ENCODE peak calls at places on chromosome 1, in nine cellular contexts. One of them, this sample, is unnamed.

GRCh38 chr1:95440511-95440910 is 206.5 kb downstream of the RWDD3 start:
- DNase-seq in adrenal gland: no peak
- DNase-seq in lower lobe of right lung: no peak
- DNase-seq in left ventricle myocardium inferior: no peak
- DNase-seq in body of pancreas: no peak
- DNase-seq in A673: no peak
- DNase-seq in fibroblast of lung: no peak
- DNase-seq in IMR-90: no peak
- DNase-seq in tibial artery: no peak
- DNase-seq in this sample: no peak

GRCh38 chr1:50983403-50983802 is 13.4 kb downstream of the CDKN2C start:
- DNase-seq in adrenal gland: no peak
- DNase-seq in lower lobe of right lung: no peak
- DNase-seq in left ventricle myocardium inferior: no peak
- DNase-seq in body of pancreas: no peak
- DNase-seq in A673: no peak
- DNase-seq in fibroblast of lung: no peak
- DNase-seq in IMR-90: no peak
- DNase-seq in tibial artery: no peak
- DNase-seq in this sample: no peak

GRCh38 chr1:91283421-91283726 is 121.3 kb downstream of the HFM1 start:
- DNase-seq in adrenal gland: no peak
- DNase-seq in lower lobe of right lung: no peak
- DNase-seq in left ventricle myocardium inferior: no peak
- DNase-seq in body of pancreas: no peak
- DNase-seq in A673: no peak
- DNase-seq in fibroblast of lung: no peak
- DNase-seq in IMR-90: no peak
- DNase-seq in tibial artery: no peak
- DNase-seq in this sample: no peak

GRCh38 chr1:211474426-211474825 is 17.5 kb downstream of the RD3 start:
- DNase-seq in adrenal gland: no peak
- DNase-seq in lower lobe of right lung: no peak
- DNase-seq in left ventricle myocardium inferior: no peak
- DNase-seq in body of pancreas: peak; percentile 52
- DNase-seq in A673: no peak
- DNase-seq in fibroblast of lung: peak; percentile 32
- DNase-seq in IMR-90: no peak
- DNase-seq in tibial artery: no peak
- DNase-seq in this sample: no peak

GRCh38 chr1:52629021-52629643 is 3.8 kb upstream of the SHISAL2A start:
- DNase-seq in adrenal gland: no peak
- DNase-seq in lower lobe of right lung: no peak
- DNase-seq in left ventricle myocardium inferior: no peak
- DNase-seq in body of pancreas: peak; percentile 13
- DNase-seq in A673: no peak
- DNase-seq in fibroblast of lung: peak; percentile 19
- DNase-seq in IMR-90: peak; percentile 11
- DNase-seq in tibial artery: no peak
- DNase-seq in this sample: peak; percentile 51

GRCh38 chr1:183461350-183461749 is 10.9 kb upstream of the SMG7 start:
- DNase-seq in adrenal gland: no peak
- DNase-seq in lower lobe of right lung: no peak
- DNase-seq in left ventricle myocardium inferior: no peak
- DNase-seq in body of pancreas: peak; percentile 7
- DNase-seq in A673: no peak
- DNase-seq in fibroblast of lung: no peak
- DNase-seq in IMR-90: no peak
- DNase-seq in tibial artery: no peak
- DNase-seq in this sample: no peak

GRCh38 chr1:42888013-42888633 is 41.7 kb downstream of the ZNF691 start:
- DNase-seq in adrenal gland: no peak
- DNase-seq in lower lobe of right lung: no peak
- DNase-seq in left ventricle myocardium inferior: no peak
- DNase-seq in body of pancreas: no peak
- DNase-seq in A673: no peak
- DNase-seq in fibroblast of lung: no peak
- DNase-seq in IMR-90: no peak
- DNase-seq in tibial artery: no peak
- DNase-seq in this sample: no peak

GRCh38 chr1:175072131-175072941 is 4.7 kb downstream of the TNN start:
- DNase-seq in adrenal gland: no peak
- DNase-seq in lower lobe of right lung: no peak
- DNase-seq in left ventricle myocardium inferior: peak; percentile 40
- DNase-seq in body of pancreas: no peak
- DNase-seq in A673: peak; percentile 61
- DNase-seq in fibroblast of lung: peak; percentile 52
- DNase-seq in IMR-90: peak; percentile 74
- DNase-seq in tibial artery: no peak
- DNase-seq in this sample: peak; percentile 72

GRCh38 chr1:110607663-110608230 is 1.6 kb upstream of the KCNA2 start:
- DNase-seq in adrenal gland: no peak
- DNase-seq in lower lobe of right lung: no peak
- DNase-seq in left ventricle myocardium inferior: no peak
- DNase-seq in body of pancreas: peak; percentile 37
- DNase-seq in A673: no peak
- DNase-seq in fibroblast of lung: no peak
- DNase-seq in IMR-90: no peak
- DNase-seq in tibial artery: no peak
- DNase-seq in this sample: no peak

GRCh38 chr1:110610084-110610483 is 3.9 kb upstream of the KCNA2 start:
- DNase-seq in adrenal gland: no peak
- DNase-seq in lower lobe of right lung: no peak
- DNase-seq in left ventricle myocardium inferior: no peak
- DNase-seq in body of pancreas: no peak
- DNase-seq in A673: peak; percentile 78
- DNase-seq in fibroblast of lung: no peak
- DNase-seq in IMR-90: no peak
- DNase-seq in tibial artery: no peak
- DNase-seq in this sample: no peak

GRCh38 chr1:110606784-110607662 is 865 bp upstream of the KCNA2 start:
- DNase-seq in adrenal gland: no peak
- DNase-seq in lower lobe of right lung: no peak
- DNase-seq in left ventricle myocardium inferior: peak; percentile 15
- DNase-seq in body of pancreas: peak; percentile 34
- DNase-seq in A673: peak; percentile 61
- DNase-seq in fibroblast of lung: no peak
- DNase-seq in IMR-90: no peak
- DNase-seq in tibial artery: no peak
- DNase-seq in this sample: peak; percentile 57

GRCh38 chr1:110605901-110606783 is at the start of gene KCNA2:
- DNase-seq in adrenal gland: no peak
- DNase-seq in lower lobe of right lung: no peak
- DNase-seq in left ventricle myocardium inferior: peak; percentile 53
- DNase-seq in body of pancreas: peak; percentile 72
- DNase-seq in A673: peak; percentile 83
- DNase-seq in fibroblast of lung: no peak
- DNase-seq in IMR-90: no peak
- DNase-seq in tibial artery: peak; percentile 68
- DNase-seq in this sample: peak; percentile 74

DNA sequence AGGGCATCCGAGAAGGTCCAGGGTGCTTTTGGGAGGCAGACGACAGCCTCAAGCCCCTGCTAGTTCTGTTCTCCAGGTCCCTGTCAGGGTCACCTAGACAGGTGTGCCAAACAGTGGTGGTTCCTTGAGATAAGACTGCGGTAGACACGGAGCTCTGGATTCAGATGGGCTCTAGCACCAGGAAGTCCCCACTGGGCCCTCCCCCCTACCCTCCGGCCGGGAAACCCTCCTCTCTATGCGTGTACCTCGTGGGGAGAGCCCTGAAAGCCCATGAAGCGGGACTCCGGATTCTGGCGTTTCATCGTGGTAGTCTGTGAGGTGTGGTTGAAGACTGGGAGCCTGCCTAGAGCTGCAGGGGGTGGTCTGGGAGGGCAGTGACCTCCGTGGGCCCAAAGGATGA is 2.1 kb upstream of the KCNA2 start:
- DNase-seq in adrenal gland: no peak
- DNase-seq in lower lobe of right lung: no peak
- DNase-seq in left ventricle myocardium inferior: no peak
- DNase-seq in body of pancreas: no peak
- DNase-seq in A673: no peak
- DNase-seq in fibroblast of lung: no peak
- DNase-seq in IMR-90: no peak
- DNase-seq in tibial artery: no peak
- DNase-seq in this sample: no peak
- H3K27me3 ChIP-seq in adrenal gland: peaks cover 57% of the 10 kb centered on the region
- H3K27me3 ChIP-seq in lower lobe of right lung: peaks cover 63% of the 10 kb centered on the region
- H3K27me3 ChIP-seq in left ventricle myocardium inferior: peaks cover 100% of the 10 kb centered on the region
- H3K27me3 ChIP-seq in body of pancreas: peaks cover 12% of the 10 kb centered on the region
- H3K27me3 ChIP-seq in A673: no peaks in the 10 kb centered on the region
- H3K27me3 ChIP-seq in fibroblast of lung: peaks cover 58% of the 10 kb centered on the region
- H3K27me3 ChIP-seq in IMR-90: peaks cover 74% of the 10 kb centered on the region
- H3K27me3 ChIP-seq in tibial artery: no peaks in the 10 kb centered on the region
- H3K27me3 ChIP-seq in this sample: no peaks in the 10 kb centered on the region

GRCh38 chr1:235448616-235449015 is 55.6 kb downstream of the B3GALNT2 start:
- DNase-seq in adrenal gland: no peak
- DNase-seq in lower lobe of right lung: no peak
- DNase-seq in left ventricle myocardium inferior: no peak
- DNase-seq in body of pancreas: no peak
- DNase-seq in A673: no peak
- DNase-seq in fibroblast of lung: no peak
- DNase-seq in IMR-90: no peak
- DNase-seq in tibial artery: no peak
- DNase-seq in this sample: no peak
- TF ChIP-seq CTCF in adrenal gland: no peak
- TF ChIP-seq CTCF in lower lobe of right lung: no peak
- TF ChIP-seq CTCF in left ventricle myocardium inferior: no peak
- TF ChIP-seq CTCF in body of pancreas: no peak
- TF ChIP-seq CTCF in A673: no peak
- TF ChIP-seq CTCF in fibroblast of lung: no peak
- TF ChIP-seq CTCF in IMR-90: no peak
- TF ChIP-seq CTCF in tibial artery: no peak
- TF ChIP-seq CTCF in this sample: no peak

GRCh38 chr1:72845981-72846380 is 563.6 kb upstream of the NEGR1 start:
- DNase-seq in adrenal gland: no peak
- DNase-seq in lower lobe of right lung: no peak
- DNase-seq in left ventricle myocardium inferior: no peak
- DNase-seq in body of pancreas: no peak
- DNase-seq in A673: no peak
- DNase-seq in fibroblast of lung: no peak
- DNase-seq in IMR-90: no peak
- DNase-seq in tibial artery: no peak
- DNase-seq in this sample: no peak

GRCh38 chr1:72846891-72847290 is 564.6 kb upstream of the NEGR1 start:
- DNase-seq in adrenal gland: no peak
- DNase-seq in lower lobe of right lung: no peak
- DNase-seq in left ventricle myocardium inferior: no peak
- DNase-seq in body of pancreas: no peak
- DNase-seq in A673: no peak
- DNase-seq in fibroblast of lung: no peak
- DNase-seq in IMR-90: no peak
- DNase-seq in tibial artery: no peak
- DNase-seq in this sample: no peak

GRCh38 chr1:72845342-72845741 is 563.0 kb upstream of the NEGR1 start:
- DNase-seq in adrenal gland: no peak
- DNase-seq in lower lobe of right lung: no peak
- DNase-seq in left ventricle myocardium inferior: no peak
- DNase-seq in body of pancreas: no peak
- DNase-seq in A673: peak; percentile 49
- DNase-seq in fibroblast of lung: peak; percentile 7
- DNase-seq in IMR-90: no peak
- DNase-seq in tibial artery: no peak
- DNase-seq in this sample: no peak

GRCh38 chr1:72848997-72849396 is 566.7 kb upstream of the NEGR1 start:
- DNase-seq in adrenal gland: no peak
- DNase-seq in lower lobe of right lung: no peak
- DNase-seq in left ventricle myocardium inferior: no peak
- DNase-seq in body of pancreas: no peak
- DNase-seq in A673: no peak
- DNase-seq in fibroblast of lung: no peak
- DNase-seq in IMR-90: no peak
- DNase-seq in tibial artery: no peak
- DNase-seq in this sample: no peak

DNA sequence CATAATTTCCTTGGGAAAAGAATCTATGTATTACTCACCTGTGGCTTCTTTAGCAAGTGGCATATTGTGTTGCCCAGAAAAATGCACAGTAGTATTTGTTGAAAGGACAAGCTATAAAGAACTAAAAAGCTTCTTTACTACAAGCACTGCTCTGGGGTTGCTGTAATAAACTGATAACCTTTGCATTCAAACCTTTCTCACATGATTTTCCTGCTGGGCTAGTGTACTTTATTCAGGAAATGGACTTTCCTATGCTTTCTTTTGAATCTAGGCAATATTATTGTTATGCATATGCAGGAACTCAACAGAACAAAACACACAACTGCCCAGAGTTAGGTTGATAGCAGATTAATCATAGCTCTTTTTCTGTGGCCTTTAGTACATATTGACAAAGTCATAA is 564.1 kb upstream of the NEGR1 start:
- DNase-seq in adrenal gland: no peak
- DNase-seq in lower lobe of right lung: no peak
- DNase-seq in left ventricle myocardium inferior: no peak
- DNase-seq in body of pancreas: no peak
- DNase-seq in A673: no peak
- DNase-seq in fibroblast of lung: no peak
- DNase-seq in IMR-90: no peak
- DNase-seq in tibial artery: no peak
- DNase-seq in this sample: no peak
- H3K27ac ChIP-seq in adrenal gland: no peak overlapping the region
- H3K27ac ChIP-seq in lower lobe of right lung: no peak overlapping the region
- H3K27ac ChIP-seq in left ventricle myocardium inferior: no peak overlapping the region
- H3K27ac ChIP-seq in body of pancreas: no peak overlapping the region
- H3K27ac ChIP-seq in A673: no peak overlapping the region
- H3K27ac ChIP-seq in fibroblast of lung: no peak overlapping the region
- H3K27ac ChIP-seq in IMR-90: no peak overlapping the region
- H3K27ac ChIP-seq in tibial artery: no peak overlapping the region
- H3K27ac ChIP-seq in this sample: no peak overlapping the region

DNA sequence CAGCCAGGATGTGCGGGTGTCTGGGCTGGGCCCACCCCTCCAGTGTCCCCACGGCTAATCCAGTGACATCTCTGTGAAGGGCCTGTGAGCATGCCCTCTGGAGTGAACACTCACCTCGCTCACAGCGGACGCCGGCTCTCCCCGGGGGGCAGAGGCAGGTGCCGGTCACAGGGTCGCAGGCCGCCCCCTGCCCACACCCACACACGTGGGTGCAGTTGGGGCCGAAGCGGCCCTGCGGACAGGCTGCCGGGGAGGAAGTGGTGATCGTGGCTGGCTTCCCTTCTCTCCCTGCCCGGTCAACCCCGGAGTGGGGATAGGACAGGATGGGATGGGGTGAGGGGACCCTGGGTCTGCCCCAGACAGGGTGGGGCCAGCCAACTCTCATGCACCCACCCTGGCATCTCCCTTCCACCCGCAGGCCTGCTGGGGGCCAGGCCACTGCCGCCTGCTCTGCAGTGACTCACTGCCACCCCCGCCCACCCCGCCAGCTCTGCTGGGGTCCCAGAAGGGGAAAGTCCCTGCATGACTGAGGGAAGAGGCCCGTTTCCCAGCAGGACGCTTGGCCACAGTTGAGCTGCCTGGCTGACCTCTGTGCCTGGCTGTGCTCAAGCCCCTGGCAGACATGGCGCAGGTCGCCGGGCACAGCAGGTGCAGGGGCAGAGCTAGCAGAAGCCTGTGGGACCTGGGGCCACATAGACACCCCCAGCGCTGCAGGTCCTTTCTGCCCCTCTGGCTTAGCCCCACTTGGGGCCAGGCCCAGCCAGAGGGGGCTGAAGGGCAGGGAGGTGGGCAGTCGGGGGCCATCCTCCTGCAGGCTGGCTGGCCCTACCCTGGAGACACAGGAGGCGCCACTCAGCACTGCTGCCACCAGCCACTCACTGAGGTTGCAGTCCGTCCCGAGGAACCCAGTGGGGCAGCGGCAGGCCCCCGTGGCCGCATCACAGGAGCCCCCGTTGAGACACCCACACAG is 41.6 kb downstream of the ARHGEF16 start:
- DNase-seq in adrenal gland: no peak
- DNase-seq in lower lobe of right lung: no peak
- DNase-seq in left ventricle myocardium inferior: no peak
- DNase-seq in body of pancreas: no peak
- DNase-seq in A673: no peak
- DNase-seq in fibroblast of lung: no peak
- DNase-seq in IMR-90: peak; percentile 56
- DNase-seq in tibial artery: no peak
- DNase-seq in this sample: no peak
- H3K27me3 ChIP-seq in adrenal gland: no peaks in the 10 kb centered on the region
- H3K27me3 ChIP-seq in lower lobe of right lung: no peaks in the 10 kb centered on the region
- H3K27me3 ChIP-seq in left ventricle myocardium inferior: no peaks in the 10 kb centered on the region
- H3K27me3 ChIP-seq in body of pancreas: no peaks in the 10 kb centered on the region
- H3K27me3 ChIP-seq in A673: no peaks in the 10 kb centered on the region
- H3K27me3 ChIP-seq in fibroblast of lung: no peaks in the 10 kb centered on the region
- H3K27me3 ChIP-seq in IMR-90: no peaks in the 10 kb centered on the region
- H3K27me3 ChIP-seq in tibial artery: no peaks in the 10 kb centered on the region
- H3K27me3 ChIP-seq in this sample: no peaks in the 10 kb centered on the region

This sample was measured in dorsolateral prefrontal cortex.